ENCODE peak calls at places on chromosomes 3 and 15, in seven cellular contexts. J is body of pancreas, H is AG04450, O is bronchial epithelial cell, M is heart left ventricle, R is kidney epithelial cell, C is OCI-LY7. K is an unnamed sample.

GRCh38 chr3:66593978-66594377 is 93.2 kb upstream of the LRIG1 start:
- DNase-seq in J (no peak), H (peak), O (peak), M (no peak), R (peak), C (no peak), K (peak)

GRCh38 chr3:150323770-150324169 is 84.3 kb upstream of the TSC22D2 start:
- DNase-seq in J (no peak), H (no peak), O (no peak), M (no peak), R (no peak), C (no peak), K (no peak)

GRCh38 chr3:149541091-149541491 is 66.6 kb downstream of the TM4SF4 start:
- DNase-seq in J (no peak), H (no peak), O (peak), M (no peak), R (no peak), C (no peak), K (no peak)

GRCh38 chr3:72591522-72592421 is 256.5 kb downstream of the SHQ1 start:
- DNase-seq in J (peak), H (peak), O (peak), M (no peak), R (peak), C (no peak), K (peak)

GRCh38 chr15:88606437-88606794 is 14.7 kb upstream of the AEN start:
- DNase-seq in J (no peak), H (no peak), O (no peak), M (no peak), R (no peak), C (no peak), K (no peak)

GRCh38 chr3:127682576-127682975 is 9.8 kb downstream of the ABTB1 start:
- DNase-seq in J (no peak), H (no peak), O (no peak), M (peak), R (no peak), C (no peak), K (no peak)

GRCh38 chr3:105997800-105998526 is 129.2 kb upstream of the CBLB start:
- DNase-seq in J (peak), H (peak), O (peak), M (no peak), R (peak), C (no peak), K (peak)

GRCh38 chr3:149720918-149721317 is 31.4 kb downstream of the COMMD2 start:
- DNase-seq in J (no peak), H (no peak), O (no peak), M (no peak), R (no peak), C (no peak), K (no peak)

GRCh38 chr3:113186566-113186965 is 24.8 kb upstream of the BOC start:
- DNase-seq in J (no peak), H (no peak), O (no peak), M (no peak), R (no peak), C (no peak), K (no peak)

GRCh38 chr15:38186505-38186904 is 66.1 kb upstream of the SPRED1 start:
- DNase-seq in J (no peak), H (no peak), O (no peak), M (no peak), R (no peak), C (no peak), K (no peak)

GRCh38 chr15:87207945-87208580 is 1048.5 kb downstream of the NTRK3 start:
- DNase-seq in J (no peak), H (peak), O (peak), M (no peak), R (no peak), C (no peak), K (peak)

GRCh38 chr3:100603449-100603848 is 6.0 kb upstream of the ADGRG7 start:
- DNase-seq in J (peak), H (no peak), O (peak), M (no peak), R (no peak), C (peak), K (peak)

GRCh38 chr3:133881987-133882825 is 13.5 kb downstream of the RAB6B start:
- DNase-seq in J (no peak), H (no peak), O (peak), M (no peak), R (no peak), C (no peak), K (peak)

GRCh38 chr15:68441045-68441743 is 9.2 kb upstream of the ITGA11 start:
- DNase-seq in J (no peak), H (peak), O (no peak), M (no peak), R (no peak), C (no peak), K (no peak)
- H3K4me3 ChIP-seq in J (no peak), H (no peak), O (no peak), M (no peak), R (no peak), C (no peak), K (no peak)

GRCh38 chr3:151544164-151544548 is 83.3 kb upstream of the IGSF10 start:
- DNase-seq in J (no peak), H (no peak), O (no peak), M (no peak), R (no peak), C (no peak), K (no peak)
- TF ChIP-seq CTCF in J (no peak), H (no peak), O (no peak), M (no peak), R (no peak), C (no peak), K (no peak)

GRCh38 chr3:41198046-41198445 is 1.3 kb upstream of the CTNNB1 start:
- DNase-seq in J (no peak), H (no peak), O (no peak), M (no peak), R (no peak), C (no peak), K (no peak)
- H3K4me3 ChIP-seq in J (no peak), H (no peak), O (no peak), M (peak), R (no peak), C (peak), K (no peak)

DNA sequence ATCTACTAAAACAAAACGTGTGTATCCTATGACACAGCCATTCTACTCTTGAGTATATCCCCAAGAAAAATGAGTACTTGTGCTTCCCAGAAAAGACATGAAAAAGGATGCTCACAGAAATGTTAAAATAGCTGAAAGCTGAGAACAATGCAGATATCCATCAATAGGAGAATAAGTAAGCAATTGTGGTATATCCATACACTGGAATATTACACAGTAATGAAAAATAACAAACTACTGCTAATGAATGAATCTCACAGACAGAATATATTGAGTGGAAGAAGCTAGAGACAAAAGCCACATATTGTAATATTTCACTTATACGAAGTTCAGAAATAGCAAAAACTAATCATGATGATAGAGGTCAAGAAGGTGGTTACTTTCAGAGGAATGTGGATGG is 83.8 kb upstream of the CTDSPL start:
- DNase-seq in J (no peak), H (no peak), O (no peak), M (no peak), R (no peak), C (no peak), K (no peak)
- TF ChIP-seq CTCF in J (no peak), H (no peak), O (no peak), M (no peak), R (no peak), C (no peak), K (no peak)

GRCh38 chr3:60584250-60584649 is 667.0 kb downstream of the FHIT start:
- DNase-seq in J (no peak), H (peak), O (no peak), M (no peak), R (no peak), C (no peak), K (no peak)
- H3K4me3 ChIP-seq in J (no peak), H (no peak), O (no peak), M (no peak), R (no peak), C (no peak), K (no peak)

GRCh38 chr3:186208328-186208989 is 99.6 kb upstream of the ETV5 start:
- DNase-seq in J (no peak), H (no peak), O (no peak), M (no peak), R (no peak), C (peak), K (no peak)
- TF ChIP-seq CTCF in J (peak), H (no peak), O (no peak), M (no peak), R (no peak), C (peak), K (no peak)

DNA sequence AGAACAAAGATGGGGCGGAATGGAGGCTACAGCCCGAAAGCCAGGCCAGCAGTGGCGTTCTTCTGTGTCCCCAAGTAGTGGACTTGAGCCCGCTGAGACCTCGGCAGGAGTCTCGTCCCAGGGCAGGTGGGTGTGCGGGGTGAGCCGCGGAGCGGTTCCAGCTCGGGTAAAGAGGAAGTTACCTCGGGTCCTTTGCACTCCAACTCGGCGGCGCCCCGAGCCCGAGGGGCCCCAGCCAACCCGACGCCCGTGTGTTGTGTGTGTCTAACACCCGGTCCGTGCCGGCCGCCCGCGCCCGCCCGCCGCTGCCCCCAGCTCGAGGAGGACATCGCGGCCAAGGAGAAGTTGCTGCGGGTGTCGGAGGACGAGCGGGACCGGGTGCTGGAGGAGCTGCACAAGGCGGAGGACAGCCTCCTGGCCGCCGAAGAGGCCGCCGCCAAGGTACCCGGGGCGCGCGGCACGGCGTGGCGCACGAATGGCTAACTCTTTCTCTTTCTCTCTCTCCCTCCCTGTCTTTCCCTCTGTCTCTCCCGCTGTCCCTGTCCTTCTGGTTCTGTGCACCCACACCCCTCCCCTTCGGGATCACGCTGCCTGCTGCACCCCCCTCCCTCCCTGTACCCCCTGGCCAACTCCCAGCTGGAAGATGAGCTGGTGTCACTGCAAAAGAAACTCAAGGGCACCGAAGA is 987 bp downstream of the TPM1 start:
- DNase-seq in J (no peak), H (no peak), O (no peak), M (peak), R (no peak), C (no peak), K (no peak)
- H3K4me3 ChIP-seq in J (peak), H (peak), O (peak), M (peak), R (peak), C (no peak), K (peak)

GRCh38 chr3:45544719-45545296 is 49.7 kb upstream of the LIMD1 start:
- DNase-seq in J (no peak), H (no peak), O (no peak), M (no peak), R (no peak), C (no peak), K (no peak)
- TF ChIP-seq CTCF in J (no peak), H (peak), O (peak), M (no peak), R (no peak), C (no peak), K (no peak)

GRCh38 chr3:19105826-19106225 is 42.5 kb upstream of the KCNH8 start:
- DNase-seq in J (no peak), H (no peak), O (no peak), M (no peak), R (no peak), C (no peak), K (no peak)

GRCh38 chr3:19107719-19108118 is 40.6 kb upstream of the KCNH8 start:
- DNase-seq in J (no peak), H (no peak), O (no peak), M (no peak), R (no peak), C (no peak), K (no peak)

GRCh38 chr3:19104459-19104858 is 43.9 kb upstream of the KCNH8 start:
- DNase-seq in J (no peak), H (no peak), O (no peak), M (no peak), R (no peak), C (no peak), K (no peak)

GRCh38 chr3:19106307-19106706 is 42.0 kb upstream of the KCNH8 start:
- DNase-seq in J (no peak), H (no peak), O (no peak), M (peak), R (no peak), C (no peak), K (no peak)

GRCh38 chr3:19103510-19103909 is 44.8 kb upstream of the KCNH8 start:
- DNase-seq in J (no peak), H (no peak), O (no peak), M (no peak), R (no peak), C (peak), K (no peak)
- H3K4me3 ChIP-seq in J (no peak), H (no peak), O (no peak), M (no peak), R (no peak), C (peak), K (no peak)

K was measured in epithelial cell of esophagus.